ENCODE peak calls at places on chromosome 19, in six cellular contexts. F is right lobe of liver, T is astrocyte of the cerebellum, B is coronary artery, M is spleen, A is lower leg skin. D is an unnamed sample.
A peak's percentile ranks its signal among the peaks of the same experiment; 100 is the strongest.

GRCh38 chr19:13091400-13092161 is 11.1 kb downstream of the LYL1 start:
- DNase-seq in A (no peak), B (peak; percentile 94), F (no peak), T (peak; percentile 82), M (no peak), D (no peak)

GRCh38 chr19:33678796-33679195 is 57.0 kb downstream of the CHST8 start:
- DNase-seq in B (no peak), A (peak; percentile 63), F (peak; percentile 31), T (no peak), M (peak; percentile 18), D (no peak)

GRCh38 chr19:35241417-35241816 is 7.4 kb upstream of the LSR start:
- DNase-seq in B (no peak), A (no peak), M (no peak), T (no peak), F (no peak), D (no peak)

GRCh38 chr19:53088091-53088490 is 15.1 kb downstream of the ZNF160 start:
- DNase-seq in M (no peak), A (no peak), T (no peak), B (no peak), F (no peak), D (no peak)

GRCh38 chr19:30361107-30361447 is 11.1 kb upstream of the ZNF536 start:
- DNase-seq in B (no peak), M (no peak), A (no peak), F (no peak), T (no peak), D (no peak)

GRCh38 chr19:13507053-13507611 is 853 bp upstream of the CACNA1A start:
- DNase-seq in F (no peak), B (no peak), T (no peak), A (no peak), M (no peak), D (peak; percentile 18)

GRCh38 chr19:50723069-50723468 is at the start of gene CLEC11A:
- DNase-seq in A (peak; percentile 93), F (no peak), M (no peak), T (no peak), B (no peak), D (peak; percentile 40)

GRCh38 chr19:48321372-48321621 is 4.1 kb upstream of the EMP3 start:
- DNase-seq in M (peak; percentile 100), A (peak; percentile 100), T (peak; percentile 66), B (peak; percentile 96), F (peak; percentile 99), D (peak; percentile 99)

GRCh38 chr19:45955905-45956608 is 17.6 kb downstream of the NOVA2 start:
- DNase-seq in A (no peak), M (peak; percentile 84), T (peak; percentile 5), B (no peak), F (peak; percentile 58), D (no peak)

GRCh38 chr19:55459950-55460657 is 1.3 kb downstream of the ISOC2 start:
- DNase-seq in B (no peak), A (no peak), T (no peak), F (no peak), M (no peak), D (no peak)

GRCh38 chr19:42076375-42076944 is 494 bp downstream of the ZNF574 start:
- DNase-seq in T (no peak), A (peak; percentile 90), B (no peak), M (no peak), F (peak; percentile 65), D (no peak)

GRCh38 chr19:50492303-50493052 is 15.8 kb upstream of the GARIN5A start:
- DNase-seq in A (no peak), F (peak; percentile 37), B (no peak), M (no peak), T (no peak), D (no peak)

GRCh38 chr19:2423913-2424685 is 3.3 kb downstream of the TIMM13 start:
- DNase-seq in B (no peak), F (no peak), T (no peak), A (peak; percentile 80), M (peak; percentile 78), D (no peak)

GRCh38 chr19:30681162-30681996 is 309.2 kb downstream of the ZNF536 start:
- DNase-seq in B (no peak), A (peak; percentile 71), M (no peak), F (no peak), T (no peak), D (no peak)

GRCh38 chr19:23851966-23852365 is 62.7 kb upstream of the ZNF726 start:
- DNase-seq in T (no peak), B (no peak), F (no peak), A (no peak), M (no peak), D (no peak)

GRCh38 chr19:42440357-42441046 is 2.2 kb downstream of the CXCL17 start:
- DNase-seq in M (peak; percentile 94), B (no peak), A (peak; percentile 94), T (peak; percentile 20), F (peak; percentile 80), D (peak; percentile 82)

GRCh38 chr19:9906475-9907087 is 29.7 kb downstream of the OLFM2 start:
- DNase-seq in F (no peak), M (no peak), A (no peak), T (no peak), B (no peak), D (no peak)

DNA sequence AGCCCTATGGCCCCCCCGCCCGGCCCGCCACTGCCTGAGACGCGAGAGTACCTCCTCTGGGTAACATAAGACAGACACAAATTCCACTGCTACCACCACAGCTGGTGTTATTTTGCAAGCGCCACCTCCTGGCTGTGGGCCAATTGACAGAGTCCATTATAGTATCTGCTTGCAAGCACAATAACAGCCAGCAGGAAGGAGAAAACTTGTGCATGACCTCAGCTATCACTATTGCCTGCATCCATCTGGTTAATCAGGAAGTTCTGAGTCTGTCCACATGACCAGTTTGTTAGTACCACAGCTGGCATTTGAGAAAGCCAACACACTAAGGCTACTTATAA is 25.3 kb upstream of the OR10H2 start:
- DNase-seq in B (no peak), T (no peak), M (peak; percentile 78), A (peak; percentile 95), F (peak; percentile 85), D (no peak)
- TF ChIP-seq CTCF in B (no peak), T (no peak), M (no peak), A (no peak), F (no peak), D (no peak)

GRCh38 chr19:16441661-16442071 is 30.1 kb downstream of the EPS15L1 start:
- DNase-seq in A (no peak), F (no peak), B (no peak), M (no peak), T (no peak), D (peak; percentile 45)
- TF ChIP-seq CTCF in A (no peak), F (peak; percentile 30), B (no peak), M (peak; percentile 8), T (peak; percentile 54), D (peak; percentile 33)

GRCh38 chr19:36685835-36686234 is 1.6 kb upstream of the ZNF567 start:
- DNase-seq in B (no peak), F (no peak), M (no peak), T (no peak), A (no peak), D (no peak)

GRCh38 chr19:36686365-36687213 is 823 bp upstream of the ZNF567 start:
- DNase-seq in F (peak; percentile 51), M (no peak), B (no peak), T (no peak), A (no peak), D (no peak)

GRCh38 chr19:36688058-36688457 is 646 bp downstream of the ZNF567 start:
- DNase-seq in A (no peak), F (no peak), T (no peak), B (no peak), M (no peak), D (no peak)

GRCh38 chr19:36687214-36688056 is at the start of gene ZNF567:
- DNase-seq in B (peak; percentile 97), M (peak; percentile 98), A (peak; percentile 99), F (peak; percentile 99), T (peak; percentile 89), D (peak; percentile 99)
- TF ChIP-seq CTCF in B (no peak), M (no peak), A (no peak), F (no peak), T (no peak), D (no peak)

GRCh38 chr19:54189020-54189667 is at the start of gene MBOAT7:
- DNase-seq in F (no peak), B (no peak), M (no peak), T (no peak), A (no peak), D (peak; percentile 88)
- TF ChIP-seq CTCF in F (peak; percentile 50), B (no peak), M (peak; percentile 27), T (peak; percentile 11), A (no peak), D (no peak)

DNA sequence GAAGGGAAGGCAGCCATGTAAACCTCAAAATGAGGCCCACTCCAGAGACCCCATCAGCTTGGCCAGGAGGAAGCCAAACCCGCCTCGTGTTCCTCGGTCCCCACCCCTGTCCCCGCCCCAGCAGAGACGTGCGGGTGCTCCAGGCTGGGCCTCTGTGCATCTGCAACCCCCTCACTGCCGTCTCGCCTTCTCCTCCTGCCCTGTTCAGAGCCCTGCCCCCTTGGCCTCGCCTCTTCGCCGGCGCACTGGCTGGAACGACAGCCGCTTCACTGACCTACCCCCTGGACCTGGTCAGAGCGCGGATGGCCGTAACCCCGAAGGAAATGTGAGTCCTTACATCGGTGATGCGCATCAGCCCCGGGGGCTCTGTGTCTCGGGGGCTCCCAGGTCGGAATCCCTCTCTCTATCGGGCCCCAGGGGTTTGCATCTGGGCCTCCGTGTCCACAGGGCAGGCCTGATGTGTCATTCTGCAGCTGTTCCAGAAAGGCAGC is 32.2 kb downstream of the TMEM161A start:
- DNase-seq in M (no peak), F (peak; percentile 46), A (no peak), B (peak; percentile 69), T (no peak), D (peak; percentile 72)
- TF ChIP-seq CTCF in M (no peak), F (no peak), A (no peak), B (no peak), T (no peak), D (no peak)

GRCh38 chr19:5086725-5087439 is 118.0 kb downstream of the KDM4B start:
- DNase-seq in B (no peak), F (no peak), T (no peak), A (no peak), M (no peak), D (no peak)
- TF ChIP-seq CTCF in B (no peak), F (no peak), T (no peak), A (no peak), M (no peak), D (no peak)

D was measured in nephron progenitor cell.